ENCODE peak calls at places on chromosome 9, in ten cellular contexts. U, W, M, T, X, F, K, G, O and E are unnamed samples.

GRCh38 chr9:2991292-2991691 is 147.4 kb upstream of the PUM3 start:
- DNase-seq in U (no peak), W (no peak), M (no peak), T (no peak), X (no peak), F (no peak), K (no peak), G (peak; percentile 3), O (no peak), E (no peak)

GRCh38 chr9:126773004-126773607 is 31.7 kb upstream of the ZBTB43 start:
- DNase-seq in U (no peak), W (no peak), M (peak; percentile 30), T (no peak), X (no peak), F (no peak), K (no peak), G (peak; percentile 22), O (no peak), E (no peak)

GRCh38 chr9:128628471-128629048 is 28.1 kb downstream of the DYNC2I2 start:
- DNase-seq in U (no peak), W (no peak), M (no peak), T (no peak), X (peak; percentile 44), F (peak; percentile 63), K (no peak), G (no peak), O (no peak), E (peak; percentile 78)

GRCh38 chr9:117825609-117826347 is 121.6 kb downstream of the TLR4 start:
- DNase-seq in U (no peak), W (peak; percentile 1), M (peak; percentile 74), T (no peak), X (no peak), F (no peak), K (no peak), G (no peak), O (no peak), E (no peak)

GRCh38 chr9:128043467-128043868 is 23.7 kb downstream of the NAIF1 start:
- DNase-seq in U (no peak), W (no peak), M (no peak), T (no peak), X (no peak), F (no peak), K (no peak), G (no peak), O (no peak), E (no peak)

GRCh38 chr9:35186524-35186923 is 24.7 kb downstream of the UNC13B start:
- DNase-seq in U (no peak), W (no peak), M (no peak), T (no peak), X (no peak), F (no peak), K (no peak), G (no peak), O (no peak), E (no peak)

GRCh38 chr9:13128266-13128825 is 151.1 kb downstream of the MPDZ start:
- DNase-seq in U (no peak), W (no peak), M (no peak), T (no peak), X (no peak), F (no peak), K (no peak), G (no peak), O (no peak), E (no peak)

GRCh38 chr9:2622361-2623045 is 916 bp downstream of the VLDLR start:
- DNase-seq in U (peak; percentile 54), W (no peak), M (no peak), T (peak; percentile 70), X (peak; percentile 32), F (no peak), K (peak; percentile 27), G (no peak), O (no peak), E (no peak)

GRCh38 chr9:114930063-114930812 is at the start of gene TNFSF8:
- DNase-seq in U (no peak), W (peak; percentile 75), M (peak; percentile 32), T (no peak), X (peak; percentile 36), F (no peak), K (no peak), G (no peak), O (no peak), E (no peak)

GRCh38 chr9:122070728-122071127 is 22.4 kb downstream of the TTLL11 start:
- DNase-seq in U (no peak), W (no peak), M (no peak), T (no peak), X (no peak), F (no peak), K (no peak), G (no peak), O (no peak), E (no peak)

GRCh38 chr9:124267271-124267807 is 9.6 kb downstream of the NEK6 start:
- DNase-seq in U (peak; percentile 87), W (no peak), M (no peak), T (no peak), X (peak; percentile 91), F (no peak), K (peak; percentile 91), G (peak; percentile 51), O (peak; percentile 54), E (no peak)

DNA sequence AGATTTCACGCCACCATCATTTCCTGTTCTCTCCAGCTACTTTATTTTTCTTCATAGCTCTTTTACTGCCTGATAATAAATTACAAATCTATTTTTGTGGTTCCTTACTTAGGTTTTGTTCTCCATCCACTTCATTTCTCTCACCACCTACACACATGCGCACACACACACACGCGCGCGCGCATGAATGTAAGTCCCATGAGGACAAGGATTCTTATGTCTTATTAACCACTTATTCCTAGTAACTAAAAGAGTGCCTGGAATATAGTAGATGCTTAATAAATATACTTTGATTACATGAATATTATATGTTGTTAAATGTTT is 116.5 kb downstream of the TRPM6 start:
- DNase-seq in U (no peak), W (no peak), M (no peak), T (no peak), X (no peak), F (no peak), K (no peak), G (no peak), O (no peak), E (no peak)
- TF ChIP-seq CTCF in U (no peak), W (peak; percentile 48), M (no peak), T (no peak), X (no peak), F (no peak), K (no peak), G (no peak), O (no peak), E (peak; percentile 60)

DNA sequence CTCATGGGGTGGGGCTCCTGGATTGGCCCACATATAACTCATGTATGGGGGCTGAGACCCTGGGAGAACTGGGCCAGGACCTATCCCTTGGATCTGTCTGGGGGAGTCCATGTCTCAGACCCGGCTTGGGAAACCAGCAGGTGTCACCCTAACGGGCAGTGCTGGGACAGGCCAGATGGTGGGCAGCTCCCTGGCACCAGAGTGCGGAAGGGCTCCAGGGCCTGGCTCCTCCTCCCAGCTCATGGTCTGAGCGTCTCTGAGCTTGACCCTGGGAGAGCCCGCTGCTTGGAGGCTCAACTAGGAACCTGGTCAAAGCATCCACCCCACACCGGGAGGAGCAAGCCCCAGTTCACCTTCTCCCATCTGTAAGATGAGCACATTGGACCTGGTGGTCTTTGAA is 15.5 kb upstream of the NCS1 start:
- DNase-seq in U (no peak), W (no peak), M (no peak), T (no peak), X (peak; percentile 45), F (no peak), K (no peak), G (no peak), O (no peak), E (no peak)
- TF ChIP-seq CTCF in U (peak; percentile 36), W (no peak), M (no peak), T (no peak), X (no peak), F (no peak), K (no peak), G (peak; percentile 17), O (no peak), E (peak; percentile 59)

GRCh38 chr9:16868706-16869105 is 1.8 kb downstream of the BNC2 start:
- DNase-seq in U (no peak), W (no peak), M (no peak), T (no peak), X (no peak), F (no peak), K (peak; percentile 23), G (peak; percentile 77), O (no peak), E (no peak)

GRCh38 chr9:16867571-16868311 is 2.7 kb downstream of the BNC2 start:
- DNase-seq in U (no peak), W (no peak), M (no peak), T (no peak), X (no peak), F (peak; percentile 10), K (peak; percentile 82), G (peak; percentile 87), O (no peak), E (no peak)

GRCh38 chr9:16864741-16865434 is 5.6 kb downstream of the BNC2 start:
- DNase-seq in U (no peak), W (no peak), M (no peak), T (no peak), X (no peak), F (no peak), K (peak; percentile 83), G (peak; percentile 56), O (no peak), E (no peak)

GRCh38 chr9:16869140-16869903 is 1.1 kb downstream of the BNC2 start:
- DNase-seq in U (no peak), W (no peak), M (no peak), T (no peak), X (no peak), F (no peak), K (peak; percentile 52), G (peak; percentile 70), O (no peak), E (no peak)

DNA sequence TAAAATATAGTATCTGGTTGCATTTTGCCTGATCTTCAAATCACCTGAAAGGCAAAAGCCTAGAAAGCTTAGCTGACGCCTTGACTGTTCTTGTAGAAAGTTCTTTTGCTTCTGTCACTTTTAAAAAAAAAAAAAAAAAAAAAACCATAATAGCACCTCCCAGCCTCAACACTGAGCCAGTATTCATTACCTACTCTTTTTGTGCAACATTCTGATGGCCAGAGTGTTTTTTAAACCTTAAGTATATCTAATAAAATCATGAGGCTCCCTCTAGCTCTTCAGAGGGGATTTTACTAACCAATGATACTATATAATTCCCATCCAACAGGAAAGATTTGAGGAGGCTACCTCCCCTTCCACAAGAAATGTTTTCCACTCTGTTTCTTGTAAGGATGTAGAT is 3.9 kb downstream of the BNC2 start:
- DNase-seq in U (no peak), W (no peak), M (no peak), T (no peak), X (no peak), F (no peak), K (peak; percentile 40), G (peak; percentile 59), O (no peak), E (no peak)
- TF ChIP-seq CTCF in U (no peak), W (no peak), M (no peak), T (no peak), X (no peak), F (no peak), K (no peak), G (no peak), O (no peak), E (peak; percentile 64)

DNA sequence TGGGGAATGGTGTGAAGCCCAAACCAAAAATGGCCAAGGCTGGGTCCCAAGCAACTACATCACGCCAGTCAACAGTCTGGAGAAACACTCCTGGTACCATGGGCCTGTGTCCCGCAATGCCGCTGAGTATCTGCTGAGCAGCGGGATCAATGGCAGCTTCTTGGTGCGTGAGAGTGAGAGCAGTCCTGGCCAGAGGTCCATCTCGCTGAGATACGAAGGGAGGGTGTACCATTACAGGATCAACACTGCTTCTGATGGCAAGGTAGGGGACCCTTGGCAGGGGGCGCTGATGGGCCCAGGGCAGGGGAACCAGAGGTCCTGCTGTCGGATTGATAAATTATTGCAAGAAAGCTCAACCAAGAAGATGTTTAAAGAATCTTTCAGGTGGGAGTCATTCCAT is 19.8 kb downstream of the ABL1 start:
- DNase-seq in U (no peak), W (no peak), M (no peak), T (no peak), X (no peak), F (no peak), K (no peak), G (no peak), O (no peak), E (no peak)
- TF ChIP-seq CTCF in U (no peak), W (no peak), M (no peak), T (no peak), X (no peak), F (no peak), K (no peak), G (no peak), O (no peak), E (no peak)